ENCODE peak calls at places on chromosome 14, in eight cellular contexts. S, Z, H, E, C, D, U and F are unnamed samples.

GRCh38 chr14:58690801-58691516 is 53.2 kb downstream of the DACT1 start:
- DNase-seq in S (peak; percentile 35), Z (no peak), H (no peak), E (no peak), C (no peak), D (no peak), U (no peak), F (no peak)

GRCh38 chr14:33714527-33715222 is 236.2 kb downstream of the EGLN3 start:
- DNase-seq in S (peak; percentile 12), Z (no peak), H (no peak), E (no peak), C (no peak), D (no peak), U (no peak), F (no peak)

GRCh38 chr14:30559638-30560071 is 697 bp downstream of the G2E3 start:
- DNase-seq in S (peak; percentile 15), Z (peak; percentile 42), H (peak; percentile 38), E (peak; percentile 9), C (no peak), D (peak; percentile 69), U (peak; percentile 75), F (no peak)

GRCh38 chr14:23829736-23830474 is 123.7 kb upstream of the DHRS4 start:
- DNase-seq in S (no peak), Z (peak; percentile 83), H (peak; percentile 95), E (no peak), C (no peak), D (no peak), U (no peak), F (no peak)

GRCh38 chr14:77603654-77604270 is 12.7 kb downstream of the SPTLC2 start:
- DNase-seq in S (no peak), Z (peak; percentile 48), H (no peak), E (no peak), C (no peak), D (peak; percentile 17), U (no peak), F (no peak)

GRCh38 chr14:75240781-75241180 is 37.8 kb upstream of the FOS start:
- DNase-seq in S (no peak), Z (no peak), H (no peak), E (no peak), C (no peak), D (no peak), U (no peak), F (no peak)

GRCh38 chr14:65156568-65157366 is 54.5 kb upstream of the MAX start:
- DNase-seq in S (no peak), Z (peak; percentile 87), H (peak; percentile 78), E (peak; percentile 73), C (no peak), D (no peak), U (no peak), F (peak; percentile 79)

GRCh38 chr14:21840765-21841164 is 167.1 kb upstream of the OR4E1 start:
- DNase-seq in S (no peak), Z (no peak), H (peak; percentile 25), E (no peak), C (peak; percentile 10), D (no peak), U (peak; percentile 44), F (no peak)

GRCh38 chr14:50434530-50434929 is 37.8 kb upstream of the CDKL1 start:
- DNase-seq in S (no peak), Z (no peak), H (no peak), E (no peak), C (no peak), D (no peak), U (no peak), F (no peak)

GRCh38 chr14:52076334-52076733 is 7.5 kb upstream of the NID2 start:
- DNase-seq in S (no peak), Z (peak; percentile 62), H (no peak), E (no peak), C (no peak), D (no peak), U (no peak), F (peak; percentile 80)

GRCh38 chr14:65840786-65841185 is 428.3 kb downstream of the FUT8 start:
- DNase-seq in S (no peak), Z (peak; percentile 39), H (peak; percentile 29), E (no peak), C (no peak), D (no peak), U (no peak), F (no peak)